ENCODE peak calls at places on chromosomes 12 and 14, in nine cellular contexts. L is PC-9, Y is fibroblast of mammary gland, A is sigmoid colon, W is adipocyte, P is hepatocyte, U is choroid plexus epithelial cell, F is aorta, N is endodermal cell. S is an unnamed sample.

GRCh38 chr12:69007858-69008314 is 74.9 kb upstream of the CPM start:
- DNase-seq in L (peak), Y (no peak), A (no peak), W (peak), P (no peak), U (no peak), F (no peak), N (no peak), S (peak)

GRCh38 chr12:32036477-32037263 is 70.0 kb upstream of the BICD1 start:
- DNase-seq in L (no peak), Y (no peak), A (no peak), W (no peak), P (no peak), U (no peak), F (no peak), N (no peak), S (no peak)

GRCh38 chr12:18546399-18546798 is 191.4 kb downstream of the PLCZ1 start:
- DNase-seq in L (no peak), Y (peak), A (no peak), W (peak), P (peak), U (peak), F (no peak), N (no peak), S (peak)

GRCh38 chr14:41606249-41607118 is at the start of gene LRFN5:
- DNase-seq in L (no peak), Y (peak), A (peak), W (peak), P (peak), U (peak), F (peak), N (peak), S (peak)

GRCh38 chr14:53581497-53581896 is 375.1 kb downstream of the BMP4 start:
- DNase-seq in L (no peak), Y (no peak), A (no peak), W (no peak), P (no peak), U (no peak), F (no peak), N (no peak), S (no peak)

GRCh38 chr12:100427078-100427477 is 46.6 kb upstream of the NR1H4 start:
- DNase-seq in L (no peak), Y (peak), A (no peak), W (peak), P (peak), U (peak), F (no peak), N (no peak), S (peak)

GRCh38 chr14:92867246-92867925 is 55.6 kb upstream of the CHGA start:
- DNase-seq in L (no peak), Y (no peak), A (no peak), W (no peak), P (no peak), U (no peak), F (no peak), N (no peak), S (no peak)

GRCh38 chr12:52044284-52044983 is 6.8 kb upstream of the NR4A1 start:
- DNase-seq in L (peak), Y (peak), A (peak), W (peak), P (no peak), U (no peak), F (peak), N (no peak), S (peak)

GRCh38 chr14:100052819-100053218 is 12.4 kb upstream of the EVL start:
- DNase-seq in L (no peak), Y (no peak), A (no peak), W (no peak), P (no peak), U (no peak), F (no peak), N (no peak), S (no peak)

GRCh38 chr12:66118240-66118891 is 12.2 kb downstream of the LLPH start:
- DNase-seq in L (no peak), Y (peak), A (no peak), W (no peak), P (no peak), U (peak), F (no peak), N (no peak), S (no peak)

GRCh38 chr14:78010688-78011087 is 159.5 kb upstream of the NRXN3 start:
- DNase-seq in L (no peak), Y (peak), A (no peak), W (no peak), P (no peak), U (peak), F (no peak), N (no peak), S (peak)

GRCh38 chr14:99604766-99605298 is 825 bp upstream of the CCDC85C start:
- DNase-seq in L (no peak), Y (no peak), A (no peak), W (peak), P (peak), U (peak), F (no peak), N (no peak), S (peak)

GRCh38 chr12:80551897-80552296 is 107.9 kb downstream of the PTPRQ start:
- DNase-seq in L (peak), Y (peak), A (no peak), W (peak), P (peak), U (peak), F (no peak), N (no peak), S (peak)

GRCh38 chr14:101112351-101113107 is 209.0 kb upstream of the RTL1 start:
- DNase-seq in L (no peak), Y (no peak), A (peak), W (no peak), P (no peak), U (no peak), F (peak), N (peak), S (no peak)

GRCh38 chr12:114448618-114448933 is 42.6 kb upstream of the TBX5 start:
- DNase-seq in L (no peak), Y (no peak), A (no peak), W (no peak), P (no peak), U (no peak), F (no peak), N (peak), S (no peak)

GRCh38 chr12:105409881-105410471 is 79.5 kb downstream of the C12orf75 start:
- DNase-seq in L (no peak), Y (peak), A (no peak), W (peak), P (peak), U (peak), F (no peak), N (peak), S (peak)

GRCh38 chr12:2490746-2491145 is 304.0 kb upstream of the FKBP4 start:
- DNase-seq in L (no peak), Y (no peak), A (no peak), W (no peak), P (no peak), U (no peak), F (no peak), N (no peak), S (no peak)

GRCh38 chr12:76713130-76713529 is 50.8 kb upstream of the ZDHHC17 start:
- DNase-seq in L (no peak), Y (no peak), A (no peak), W (no peak), P (no peak), U (peak), F (no peak), N (peak), S (no peak)

GRCh38 chr14:99751539-99752485 is 41.4 kb upstream of the EML1 start:
- DNase-seq in L (no peak), Y (peak), A (no peak), W (peak), P (no peak), U (no peak), F (peak), N (no peak), S (peak)

GRCh38 chr14:87628129-87628528 is 364.9 kb downstream of the GALC start:
- DNase-seq in L (no peak), Y (peak), A (no peak), W (no peak), P (peak), U (no peak), F (no peak), N (no peak), S (peak)

GRCh38 chr12:3752741-3753486 is at the start of gene CRACR2A:
- DNase-seq in L (no peak), Y (peak), A (peak), W (peak), P (peak), U (peak), F (peak), N (peak), S (peak)
- H3K4me3 ChIP-seq in L (no peak), Y (peak), A (peak), W (peak), P (no peak), U (peak), F (no peak), N (no peak), S (peak)

GRCh38 chr12:119594399-119594730 is 791 bp downstream of the TMEM233 start:
- DNase-seq in L (no peak), Y (no peak), A (no peak), W (no peak), P (no peak), U (no peak), F (peak), N (peak), S (peak)
- H3K4me3 ChIP-seq in L (no peak), Y (peak), A (peak), W (peak), P (no peak), U (no peak), F (no peak), N (peak), S (peak)

GRCh38 chr14:49770212-49770817 is 2.4 kb downstream of the KLHDC2 start:
- DNase-seq in L (peak), Y (peak), A (no peak), W (peak), P (peak), U (peak), F (no peak), N (no peak), S (peak)
- H3K4me3 ChIP-seq in L (peak), Y (peak), A (peak), W (peak), P (no peak), U (peak), F (no peak), N (peak), S (no peak)

GRCh38 chr12:85279449-85280137 is 427 bp upstream of the ALX1 start:
- DNase-seq in L (no peak), Y (no peak), A (peak), W (peak), P (peak), U (peak), F (peak), N (peak), S (peak)
- H3K4me3 ChIP-seq in L (no peak), Y (peak), A (peak), W (peak), P (peak), U (peak), F (no peak), N (peak), S (peak)

GRCh38 chr14:49972199-49972671 is 79.4 kb downstream of the ARF6 start:
- DNase-seq in L (peak), Y (peak), A (no peak), W (peak), P (no peak), U (peak), F (no peak), N (no peak), S (peak)
- H3K4me3 ChIP-seq in L (peak), Y (no peak), A (peak), W (peak), P (no peak), U (no peak), F (no peak), N (no peak), S (no peak)

GRCh38 chr12:29322157-29322556 is 58.8 kb downstream of the ERGIC2 start:
- DNase-seq in L (no peak), Y (no peak), A (no peak), W (no peak), P (no peak), U (no peak), F (no peak), N (no peak), S (no peak)

GRCh38 chr12:29317556-29318363 is 63.2 kb downstream of the ERGIC2 start:
- DNase-seq in L (peak), Y (peak), A (no peak), W (peak), P (peak), U (peak), F (no peak), N (peak), S (peak)

GRCh38 chr12:29320295-29321090 is 60.5 kb downstream of the ERGIC2 start:
- DNase-seq in L (peak), Y (peak), A (no peak), W (peak), P (no peak), U (peak), F (no peak), N (no peak), S (peak)

GRCh38 chr12:29314421-29314820 is 66.6 kb downstream of the ERGIC2 start:
- DNase-seq in L (no peak), Y (no peak), A (no peak), W (no peak), P (no peak), U (no peak), F (no peak), N (no peak), S (no peak)

GRCh38 chr12:29316772-29317171 is 64.2 kb downstream of the ERGIC2 start:
- DNase-seq in L (no peak), Y (peak), A (no peak), W (peak), P (peak), U (peak), F (no peak), N (peak), S (peak)
- H3K4me3 ChIP-seq in L (no peak), Y (no peak), A (no peak), W (no peak), P (no peak), U (no peak), F (no peak), N (peak), S (no peak)

DNA sequence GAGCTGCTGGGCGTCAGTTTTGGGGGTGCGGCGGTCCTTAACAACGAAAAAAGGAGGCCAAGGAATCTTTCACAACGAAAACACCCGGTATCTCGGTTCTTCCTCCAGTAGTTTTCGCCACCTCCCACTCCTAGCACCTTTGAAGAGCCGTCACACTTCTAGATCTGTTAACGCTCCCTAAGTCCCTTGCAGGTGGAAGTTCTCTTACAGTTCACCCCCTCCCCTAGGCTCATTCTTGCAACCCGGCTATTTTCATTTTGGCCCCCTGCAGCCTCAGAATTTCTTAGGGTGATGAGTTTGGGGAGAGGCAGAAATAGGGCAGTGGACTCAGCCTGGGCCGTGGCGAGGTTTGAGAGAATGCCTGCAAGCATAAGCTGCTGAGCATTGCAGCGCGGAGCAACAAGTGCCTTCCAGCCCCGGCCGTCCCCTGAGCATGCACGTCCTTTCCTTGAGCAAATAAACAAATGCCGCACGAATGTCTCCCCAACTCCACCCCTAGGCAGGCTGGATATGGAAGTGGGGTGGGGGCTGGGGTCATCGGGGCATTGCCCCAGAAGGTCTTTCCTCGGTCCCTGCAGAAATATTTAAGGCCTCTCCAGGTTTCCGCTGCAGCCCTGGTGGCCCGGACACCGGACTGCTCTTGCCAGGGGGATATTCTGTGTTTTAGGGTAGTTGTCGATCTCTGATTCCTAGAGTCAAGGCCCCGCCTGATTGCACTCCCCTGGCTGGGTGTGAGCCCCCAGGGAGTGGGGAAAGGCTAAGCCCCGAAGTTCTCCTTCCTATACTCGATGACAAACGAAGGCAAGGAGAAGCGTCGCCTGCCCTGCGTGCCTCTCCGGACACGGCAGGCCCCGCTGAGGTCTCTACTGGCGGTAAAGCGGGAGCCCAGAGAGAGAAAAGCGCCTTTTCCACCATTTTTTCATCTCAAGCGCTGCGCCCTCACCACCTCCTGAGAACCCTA is 1.6 kb downstream of the RFX4 start:
- DNase-seq in L (no peak), Y (no peak), A (no peak), W (peak), P (no peak), U (peak), F (no peak), N (peak), S (no peak)
- H3K4me3 ChIP-seq in L (no peak), Y (no peak), A (peak), W (no peak), P (no peak), U (no peak), F (no peak), N (peak), S (no peak)

GRCh38 chr12:92570056-92570753 is 132.6 kb upstream of the PLEKHG7 start:
- DNase-seq in L (peak), Y (peak), A (peak), W (peak), P (peak), U (peak), F (no peak), N (peak), S (peak)
- H3K4me3 ChIP-seq in L (no peak), Y (no peak), A (no peak), W (no peak), P (no peak), U (no peak), F (no peak), N (no peak), S (no peak)